ENCODE peak calls at places on chromosome X, in five cellular contexts. P is AG09319; C is RPMI8226; G is stimulated activated CD4-positive, alpha-beta T cell treated with anti-CD3 and anti-CD28 coated beads, Interleukin-12 subunit alpha, Interleukin-12 subunit beta, amount 100 ng/mL, for 48 hours; B is germinal center. L is an unnamed sample.

GRCh38 chrX:122591546-122591945 is 592.5 kb upstream of the GRIA3 start:
- DNase-seq in P (no peak), C (no peak), G (no peak), B (no peak), L (no peak)

GRCh38 chrX:19389217-19389616 is 45.5 kb downstream of the PDHA1 start:
- DNase-seq in P (no peak), C (no peak), G (no peak), B (no peak), L (no peak)

GRCh38 chrX:24260827-24261550 is 52.9 kb downstream of the SUPT20HL2 start:
- DNase-seq in P (no peak), C (no peak), G (no peak), B (no peak), L (no peak)

GRCh38 chrX:15430584-15430983 is 46.4 kb upstream of the VEGFD start:
- DNase-seq in P (no peak), C (no peak), G (no peak), B (no peak), L (no peak)

GRCh38 chrX:22389544-22390243 is 117.0 kb downstream of the CBLL2 start:
- DNase-seq in P (peak), C (no peak), G (no peak), B (no peak), L (no peak)

GRCh38 chrX:10033360-10034007 is 66.3 kb downstream of the CLDN34 start:
- DNase-seq in P (no peak), C (no peak), G (no peak), B (no peak), L (no peak)

GRCh38 chrX:48083212-48083611 is 11.8 kb upstream of the ZNF630 start:
- DNase-seq in P (no peak), C (peak), G (peak), B (peak), L (no peak)

GRCh38 chrX:136608295-136608933 is 39.5 kb upstream of the CD40LG start:
- DNase-seq in P (no peak), C (peak), G (peak), B (peak), L (no peak)

GRCh38 chrX:148609766-148610698 is 109.6 kb downstream of the AFF2 start:
- DNase-seq in P (no peak), C (no peak), G (no peak), B (peak), L (no peak)

GRCh38 chrX:21926116-21926515 is 14.4 kb upstream of the SMS start:
- DNase-seq in P (no peak), C (peak), G (no peak), B (no peak), L (no peak)

GRCh38 chrX:121649414-121649813 is 602.0 kb downstream of the GLUD2 start:
- DNase-seq in P (no peak), C (no peak), G (no peak), B (no peak), L (no peak)

GRCh38 chrX:136214551-136214950 is 36.6 kb downstream of the MAP7D3 start:
- DNase-seq in P (no peak), C (no peak), G (no peak), B (no peak), L (no peak)

GRCh38 chrX:102745513-102746133 is 25.1 kb downstream of the GPRASP3 start:
- DNase-seq in P (no peak), C (no peak), G (no peak), B (no peak), L (no peak)

L was measured in cortex of kidney.